ENCODE peak calls at places on chromosomes 11 and 22, in nine cellular contexts. N is adrenal gland; A is vagina; V is ascending aorta; D is CD8-positive, alpha-beta T cell; M is fibroblast of lung; Q is upper lobe of right lung; X is mucosa of descending colon; K is A549. C is an unnamed sample.
A peak's percentile ranks its signal among the peaks of the same experiment; 100 is the strongest.

GRCh38 chr11:18392434-18393321 is 1.7 kb upstream of the LDHA start:
- DNase-seq in Q (no peak), V (no peak), A (no peak), M (no peak), X (no peak), K (no peak), D (no peak), N (no peak), C (no peak)

GRCh38 chr22:41197808-41198585 is 7.1 kb upstream of the L3MBTL2 start:
- DNase-seq in D (no peak), M (no peak), V (no peak), N (peak; percentile 56), K (no peak), A (no peak), Q (peak; percentile 73), X (peak; percentile 59), C (no peak)

GRCh38 chr11:65425105-65425970 is 2.7 kb downstream of the NEAT1 start:
- DNase-seq in K (peak; percentile 87), D (peak; percentile 74), M (peak; percentile 80), X (peak; percentile 75), Q (peak; percentile 53), V (peak; percentile 77), N (no peak), A (peak; percentile 89), C (no peak)

GRCh38 chr22:39556970-39557811 is 13.4 kb upstream of the CACNA1I start:
- DNase-seq in X (peak; percentile 12), V (no peak), Q (no peak), N (peak; percentile 70), M (peak; percentile 18), A (no peak), D (peak; percentile 20), K (peak; percentile 33), C (no peak)

GRCh38 chr11:12629601-12630313 is 44.5 kb upstream of the TEAD1 start:
- DNase-seq in A (no peak), N (no peak), X (no peak), V (no peak), K (no peak), D (no peak), M (peak; percentile 65), Q (no peak), C (no peak)

GRCh38 chr11:121523581-121524232 is 70.9 kb upstream of the SORL1-AS1 start:
- DNase-seq in N (no peak), A (no peak), Q (no peak), D (no peak), M (no peak), V (no peak), K (no peak), X (no peak), C (no peak)

GRCh38 chr22:25736378-25737011 is 5.5 kb upstream of the MYO18B start:
- DNase-seq in A (no peak), K (no peak), V (no peak), N (no peak), X (no peak), D (peak; percentile 5), M (no peak), Q (no peak), C (no peak)

GRCh38 chr11:28632338-28632737 is 524.1 kb downstream of the METTL15 start:
- DNase-seq in X (no peak), M (no peak), N (no peak), Q (no peak), D (no peak), V (no peak), K (peak; percentile 52), A (no peak), C (no peak)

GRCh38 chr11:72599325-72600117 is 74.7 kb downstream of the PDE2A start:
- DNase-seq in D (no peak), X (no peak), V (no peak), M (no peak), Q (no peak), K (peak; percentile 32), N (peak; percentile 67), A (no peak), C (no peak)

GRCh38 chr11:94450061-94450460 is 43.6 kb downstream of the MRE11 start:
- DNase-seq in A (no peak), N (no peak), X (no peak), K (no peak), Q (no peak), D (no peak), M (peak; percentile 12), V (no peak), C (no peak)

GRCh38 chr11:118142081-118142480 is 10.5 kb downstream of the SCN4B start:
- DNase-seq in A (no peak), K (peak; percentile 6), N (no peak), Q (peak; percentile 9), D (no peak), M (no peak), V (no peak), X (no peak), C (no peak)

GRCh38 chr11:113153847-113154246 is 160.5 kb upstream of the TTC12 start:
- DNase-seq in Q (no peak), K (no peak), M (no peak), N (no peak), D (no peak), A (no peak), X (no peak), V (no peak), C (no peak)
- TF ChIP-seq CTCF in Q (no peak), K (no peak), M (no peak), N (no peak), D (no peak), A (no peak), X (no peak), V (no peak), C (no peak)

GRCh38 chr11:71505001-71505400 is 22.1 kb upstream of the KRTAP5-7 start:
- DNase-seq in D (no peak), Q (no peak), V (no peak), K (no peak), N (no peak), M (no peak), X (no peak), A (no peak), C (no peak)
- H3K4me3 ChIP-seq in D (no peak overlapping the region), Q (no peak overlapping the region), V (no peak overlapping the region), K (no peak overlapping the region), N (no peak overlapping the region), M (no peak overlapping the region), X (no peak overlapping the region), A (no peak overlapping the region), C (no peak overlapping the region)

GRCh38 chr11:22703561-22703960 is 37.1 kb downstream of the GAS2 start:
- DNase-seq in M (no peak), V (no peak), K (no peak), D (no peak), N (no peak), X (no peak), Q (no peak), A (no peak), C (no peak)

GRCh38 chr11:22703040-22703439 is 36.6 kb downstream of the GAS2 start:
- DNase-seq in Q (no peak), X (peak; percentile 13), V (no peak), A (no peak), K (peak; percentile 50), M (peak; percentile 51), N (no peak), D (no peak), C (no peak)

GRCh38 chr11:22711212-22711770 is 44.9 kb downstream of the GAS2 start:
- DNase-seq in V (no peak), A (no peak), X (no peak), M (no peak), Q (peak; percentile 29), K (no peak), N (no peak), D (no peak), C (no peak)

GRCh38 chr11:22711880-22712279 is 45.5 kb downstream of the GAS2 start:
- DNase-seq in N (no peak), Q (no peak), D (no peak), X (peak; percentile 86), M (no peak), K (no peak), V (no peak), A (no peak), C (no peak)

GRCh38 chr11:22707119-22707899 is 40.9 kb downstream of the GAS2 start:
- DNase-seq in V (no peak), K (no peak), A (no peak), N (no peak), M (peak; percentile 47), D (no peak), X (peak; percentile 19), Q (no peak), C (no peak)
- H3K4me1 ChIP-seq in V (no peaks in the 10 kb centered on the region), K (no peaks in the 10 kb centered on the region), A (no peaks in the 10 kb centered on the region), N (no peaks in the 10 kb centered on the region), M (no peaks in the 10 kb centered on the region), D (no peaks in the 10 kb centered on the region), X (peaks cover 4% of the 10 kb centered on the region), Q (no peaks in the 10 kb centered on the region), C (no peaks in the 10 kb centered on the region)

DNA sequence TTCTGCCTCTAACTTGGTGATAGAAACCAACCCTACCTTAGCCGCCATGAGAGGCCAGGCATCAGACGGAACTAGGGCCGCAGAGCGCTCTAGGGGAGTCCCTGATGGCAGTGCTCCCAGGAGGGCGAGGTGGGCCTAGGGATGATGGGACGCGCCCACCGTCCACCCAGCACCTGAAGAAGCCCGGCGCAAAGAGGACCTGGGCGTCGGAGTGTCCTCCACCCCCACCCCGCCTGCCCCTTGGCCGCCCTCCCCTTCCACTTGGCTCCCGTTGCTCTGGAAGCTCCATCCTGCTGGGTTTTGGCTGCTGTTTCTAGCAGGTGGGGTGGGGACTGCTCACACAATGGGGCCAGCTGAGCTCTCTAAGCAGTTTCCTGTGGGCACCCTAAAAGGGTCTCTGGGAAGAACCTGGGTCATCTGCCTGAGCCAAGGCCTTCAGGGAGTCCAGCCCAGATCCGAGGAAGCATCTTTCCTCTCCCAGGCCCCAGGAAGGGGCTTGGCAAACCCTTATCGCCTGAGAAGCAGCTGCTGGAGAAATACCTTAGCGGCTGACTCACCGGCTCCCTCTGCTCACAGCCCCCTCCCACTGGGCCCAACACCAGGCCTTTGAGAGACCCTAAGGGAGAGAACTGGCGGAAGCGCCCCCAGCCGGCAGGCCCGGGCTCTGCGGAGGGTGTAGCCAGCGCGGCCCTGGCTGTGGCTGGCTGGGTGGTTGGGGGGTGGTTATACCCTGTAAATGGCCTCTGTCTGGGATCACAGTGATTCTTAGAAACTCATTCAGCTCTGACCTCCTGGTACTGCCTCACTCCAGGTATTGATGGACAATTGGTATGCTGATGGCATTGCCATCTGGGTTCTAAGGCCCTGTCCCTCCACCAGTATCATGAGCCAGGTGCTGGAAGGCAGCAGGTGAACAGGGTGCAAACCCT is 19.3 kb downstream of the CREB3L1 start:
- DNase-seq in M (peak; percentile 96), N (peak; percentile 54), K (no peak), V (no peak), X (no peak), Q (no peak), A (no peak), D (no peak), C (no peak)
- TF ChIP-seq CTCF in M (peak; percentile 55), N (peak; percentile 30), K (no peak), V (peak; percentile 40), X (no peak), Q (peak; percentile 42), A (no peak), D (no peak), C (peak; percentile 12)

GRCh38 chr11:44308923-44309482 is 936 bp downstream of the ALX4 start:
- DNase-seq in K (no peak), Q (no peak), D (no peak), X (no peak), N (no peak), A (no peak), M (no peak), V (no peak), C (no peak)
- H3K4me3 ChIP-seq in K (peak overlapping the region; percentile 56), Q (peak overlapping the region; percentile 26), D (no peak overlapping the region), X (no peak overlapping the region), N (peak overlapping the region; percentile 41), A (peak overlapping the region; percentile 22), M (no peak overlapping the region), V (peak overlapping the region; percentile 56), C (peak overlapping the region; percentile 65)